ENCODE peak calls at places on chromosome 15, in eight cellular contexts. G, B, U, K, S, F, P and I are unnamed samples.

GRCh38 chr15:34582461-34583357 is 742 bp downstream of the GOLGA8B start:
- DNase-seq in K (no peak), S (no peak), U (no peak), G (no peak), F (peak; percentile 71), B (peak; percentile 45), P (no peak), I (peak; percentile 38)

GRCh38 chr15:101315736-101316135 is 20.7 kb upstream of the SNRPA1 start:
- DNase-seq in U (no peak), K (no peak), P (no peak), B (no peak), S (no peak), G (no peak), F (no peak), I (no peak)

GRCh38 chr15:91101356-91101920 is 1.4 kb downstream of the SV2B start:
- DNase-seq in S (no peak), U (no peak), P (no peak), K (no peak), F (no peak), G (no peak), B (no peak), I (no peak)

GRCh38 chr15:65599677-65600076 is 11.3 kb downstream of the INTS14 start:
- DNase-seq in B (no peak), S (no peak), U (no peak), G (no peak), P (no peak), K (no peak), F (no peak), I (no peak)

GRCh38 chr15:97126556-97127233 is 796.2 kb downstream of the NR2F2 start:
- DNase-seq in F (no peak), B (no peak), K (no peak), S (no peak), P (no peak), G (no peak), U (no peak), I (no peak)

GRCh38 chr15:67085818-67086649 is 20.6 kb downstream of the SMAD3 start:
- DNase-seq in S (no peak), K (no peak), F (peak; percentile 86), P (no peak), U (no peak), B (no peak), G (peak; percentile 96), I (peak; percentile 81)

GRCh38 chr15:64521726-64522164 is 61.4 kb downstream of the ZNF609 start:
- DNase-seq in B (peak; percentile 48), F (peak; percentile 82), S (peak; percentile 78), U (peak; percentile 67), K (no peak), P (no peak), G (peak; percentile 16), I (peak; percentile 31)

GRCh38 chr15:28017423-28017924 is 81.6 kb downstream of the OCA2 start:
- DNase-seq in F (peak; percentile 7), P (no peak), S (no peak), K (no peak), G (no peak), U (no peak), B (no peak), I (no peak)

GRCh38 chr15:70596354-70597055 is 166.9 kb downstream of the UACA start:
- DNase-seq in B (peak; percentile 63), K (no peak), U (no peak), F (peak; percentile 84), G (peak; percentile 76), S (no peak), P (peak; percentile 58), I (no peak)

GRCh38 chr15:79310612-79310984 is 314 bp upstream of the TMED3 start:
- DNase-seq in G (no peak), U (no peak), K (no peak), P (no peak), F (no peak), S (no peak), B (peak; percentile 43), I (no peak)

GRCh38 chr15:90160781-90161727 is 40.1 kb upstream of the SEMA4B start:
- DNase-seq in B (no peak), P (no peak), G (no peak), K (no peak), F (no peak), U (no peak), S (no peak), I (no peak)